ENCODE peak calls at places on chromosomes 6 and 20, in six cellular contexts. A, D, O, Z, U and T are unnamed samples.

GRCh38 chr6:158311193-158311592 is 1.1 kb upstream of the TULP4 start:
- DNase-seq in A (no peak), D (no peak), O (no peak), Z (no peak), U (no peak), T (no peak)

GRCh38 chr6:83071023-83071422 is 3.6 kb downstream of the DOP1A start:
- DNase-seq in A (no peak), D (no peak), O (no peak), Z (no peak), U (no peak), T (peak; percentile 34)

GRCh38 chr20:25565578-25566157 is 19.7 kb downstream of the NINL start:
- DNase-seq in A (no peak), D (peak; percentile 19), O (no peak), Z (no peak), U (no peak), T (no peak)

GRCh38 chr6:144296973-144297372 is 11.8 kb downstream of the UTRN start:
- DNase-seq in A (no peak), D (no peak), O (no peak), Z (peak; percentile 61), U (no peak), T (no peak)

GRCh38 chr20:62646851-62647520 is 4.7 kb downstream of the SLCO4A1 start:
- DNase-seq in A (no peak), D (no peak), O (no peak), Z (peak; percentile 77), U (peak; percentile 36), T (no peak)

GRCh38 chr6:158219229-158219628 is 51.1 kb downstream of the GTF2H5 start:
- DNase-seq in A (no peak), D (no peak), O (no peak), Z (no peak), U (peak; percentile 30), T (no peak)

GRCh38 chr20:20076297-20077065 is 24.1 kb downstream of the CFAP61 start:
- DNase-seq in A (no peak), D (no peak), O (no peak), Z (peak; percentile 92), U (no peak), T (no peak)

GRCh38 chr20:56945057-56945456 is 316.0 kb downstream of the TFAP2C start:
- DNase-seq in A (no peak), D (no peak), O (no peak), Z (no peak), U (no peak), T (no peak)

GRCh38 chr20:6735913-6736845 is 31.3 kb upstream of the BMP2 start:
- DNase-seq in A (no peak), D (no peak), O (peak; percentile 35), Z (no peak), U (no peak), T (no peak)

GRCh38 chr6:5961836-5962235 is 44.9 kb downstream of the NRN1 start:
- DNase-seq in A (no peak), D (no peak), O (no peak), Z (no peak), U (no peak), T (no peak)

GRCh38 chr6:106422551-106422950 is 62.0 kb downstream of the CRYBG1 start:
- DNase-seq in A (no peak), D (no peak), O (no peak), Z (no peak), U (no peak), T (no peak)

GRCh38 chr20:23078351-23078993 is 7.7 kb downstream of the CD93 start:
- DNase-seq in A (no peak), D (no peak), O (no peak), Z (no peak), U (no peak), T (no peak)

GRCh38 chr6:52514514-52514913 is 62.3 kb downstream of the TRAM2 start:
- DNase-seq in A (no peak), D (no peak), O (no peak), Z (peak; percentile 75), U (peak; percentile 8), T (no peak)

GRCh38 chr20:21380711-21381110 is 16.6 kb downstream of the NKX2-4 start:
- DNase-seq in A (no peak), D (no peak), O (no peak), Z (no peak), U (no peak), T (no peak)

GRCh38 chr20:60138263-60139127 is 180.3 kb downstream of the CDH26 start:
- DNase-seq in A (peak; percentile 81), D (peak; percentile 78), O (no peak), Z (peak; percentile 75), U (peak; percentile 75), T (peak; percentile 33)